ENCODE peak calls at places on chromosomes 12 and 14, in ten cellular contexts. One of them, this sample, is unnamed.

GRCh38 chr12:120413901-120414695 is 23.8 kb upstream of the COX6A1 start:
- DNase-seq in T-helper 2 cell: no peak
- DNase-seq in LNCaP clone FGC: no peak
- DNase-seq in 8988T: no peak
- DNase-seq in non-pigmented ciliary epithelial cell: no peak
- DNase-seq in T-helper 17 cell: no peak
- DNase-seq in activated naive CD4-positive, alpha-beta T cell treated with anti-CD3 and anti-CD28 coated beads, Interleukin-2, amount 10 ng/mL, durations not matched to agents 7 days and 5 days: no peak
- DNase-seq in central memory CD4-positive, alpha-beta T cell: no peak
- DNase-seq in cardiac muscle cell: peak
- DNase-seq in iPS-NIHi11: peak
- DNase-seq in this sample: peak

GRCh38 chr12:15600223-15600935 is 188.8 kb downstream of the EPS8 start:
- DNase-seq in 8988T: no peak
- DNase-seq in non-pigmented ciliary epithelial cell: no peak
- DNase-seq in iPS-NIHi11: no peak
- DNase-seq in activated naive CD4-positive, alpha-beta T cell treated with anti-CD3 and anti-CD28 coated beads, Interleukin-2, amount 10 ng/mL, durations not matched to agents 7 days and 5 days: no peak
- DNase-seq in cardiac muscle cell: no peak
- DNase-seq in T-helper 17 cell: no peak
- DNase-seq in LNCaP clone FGC: no peak
- DNase-seq in central memory CD4-positive, alpha-beta T cell: no peak
- DNase-seq in T-helper 2 cell: no peak
- DNase-seq in this sample: no peak

GRCh38 chr12:78036889-78037288 is 206.2 kb downstream of the NAV3 start:
- DNase-seq in LNCaP clone FGC: no peak
- DNase-seq in non-pigmented ciliary epithelial cell: no peak
- DNase-seq in 8988T: no peak
- DNase-seq in central memory CD4-positive, alpha-beta T cell: no peak
- DNase-seq in T-helper 2 cell: no peak
- DNase-seq in iPS-NIHi11: no peak
- DNase-seq in cardiac muscle cell: no peak
- DNase-seq in T-helper 17 cell: no peak
- DNase-seq in activated naive CD4-positive, alpha-beta T cell treated with anti-CD3 and anti-CD28 coated beads, Interleukin-2, amount 10 ng/mL, durations not matched to agents 7 days and 5 days: no peak
- DNase-seq in this sample: no peak

GRCh38 chr14:68551045-68551683 is 241.7 kb downstream of the ZFP36L1 start:
- DNase-seq in cardiac muscle cell: peak
- DNase-seq in iPS-NIHi11: no peak
- DNase-seq in LNCaP clone FGC: no peak
- DNase-seq in non-pigmented ciliary epithelial cell: no peak
- DNase-seq in 8988T: no peak
- DNase-seq in central memory CD4-positive, alpha-beta T cell: no peak
- DNase-seq in T-helper 17 cell: no peak
- DNase-seq in T-helper 2 cell: no peak
- DNase-seq in activated naive CD4-positive, alpha-beta T cell treated with anti-CD3 and anti-CD28 coated beads, Interleukin-2, amount 10 ng/mL, durations not matched to agents 7 days and 5 days: no peak
- DNase-seq in this sample: peak

GRCh38 chr14:34179723-34180122 is 228.8 kb upstream of the EGLN3 start:
- DNase-seq in LNCaP clone FGC: no peak
- DNase-seq in iPS-NIHi11: no peak
- DNase-seq in T-helper 17 cell: no peak
- DNase-seq in T-helper 2 cell: no peak
- DNase-seq in cardiac muscle cell: peak
- DNase-seq in activated naive CD4-positive, alpha-beta T cell treated with anti-CD3 and anti-CD28 coated beads, Interleukin-2, amount 10 ng/mL, durations not matched to agents 7 days and 5 days: no peak
- DNase-seq in central memory CD4-positive, alpha-beta T cell: no peak
- DNase-seq in 8988T: no peak
- DNase-seq in non-pigmented ciliary epithelial cell: no peak
- DNase-seq in this sample: no peak

GRCh38 chr12:109998241-109998903 is 858 bp upstream of the ANKRD13A start:
- DNase-seq in activated naive CD4-positive, alpha-beta T cell treated with anti-CD3 and anti-CD28 coated beads, Interleukin-2, amount 10 ng/mL, durations not matched to agents 7 days and 5 days: no peak
- DNase-seq in 8988T: no peak
- DNase-seq in T-helper 17 cell: no peak
- DNase-seq in LNCaP clone FGC: no peak
- DNase-seq in central memory CD4-positive, alpha-beta T cell: no peak
- DNase-seq in T-helper 2 cell: no peak
- DNase-seq in non-pigmented ciliary epithelial cell: no peak
- DNase-seq in cardiac muscle cell: no peak
- DNase-seq in iPS-NIHi11: no peak
- DNase-seq in this sample: no peak

GRCh38 chr12:70982991-70983390 is 62.5 kb upstream of the PTPRR start:
- DNase-seq in iPS-NIHi11: no peak
- DNase-seq in 8988T: no peak
- DNase-seq in activated naive CD4-positive, alpha-beta T cell treated with anti-CD3 and anti-CD28 coated beads, Interleukin-2, amount 10 ng/mL, durations not matched to agents 7 days and 5 days: no peak
- DNase-seq in non-pigmented ciliary epithelial cell: no peak
- DNase-seq in T-helper 17 cell: no peak
- DNase-seq in central memory CD4-positive, alpha-beta T cell: no peak
- DNase-seq in LNCaP clone FGC: no peak
- DNase-seq in T-helper 2 cell: no peak
- DNase-seq in cardiac muscle cell: no peak
- DNase-seq in this sample: no peak

GRCh38 chr14:88554458-88555286 is at the start of gene PTPN21:
- DNase-seq in cardiac muscle cell: peak
- DNase-seq in central memory CD4-positive, alpha-beta T cell: no peak
- DNase-seq in T-helper 2 cell: peak
- DNase-seq in iPS-NIHi11: peak
- DNase-seq in activated naive CD4-positive, alpha-beta T cell treated with anti-CD3 and anti-CD28 coated beads, Interleukin-2, amount 10 ng/mL, durations not matched to agents 7 days and 5 days: peak
- DNase-seq in T-helper 17 cell: peak
- DNase-seq in 8988T: peak
- DNase-seq in non-pigmented ciliary epithelial cell: no peak
- DNase-seq in LNCaP clone FGC: no peak
- DNase-seq in this sample: peak

GRCh38 chr12:55931780-55932545 is 1.0 kb downstream of the DGKA start:
- DNase-seq in T-helper 17 cell: peak
- DNase-seq in activated naive CD4-positive, alpha-beta T cell treated with anti-CD3 and anti-CD28 coated beads, Interleukin-2, amount 10 ng/mL, durations not matched to agents 7 days and 5 days: peak
- DNase-seq in iPS-NIHi11: peak
- DNase-seq in LNCaP clone FGC: no peak
- DNase-seq in 8988T: peak
- DNase-seq in central memory CD4-positive, alpha-beta T cell: no peak
- DNase-seq in cardiac muscle cell: peak
- DNase-seq in non-pigmented ciliary epithelial cell: no peak
- DNase-seq in T-helper 2 cell: peak
- DNase-seq in this sample: peak

GRCh38 chr12:26198742-26199141 is 3.4 kb downstream of the SSPN start:
- DNase-seq in T-helper 17 cell: no peak
- DNase-seq in central memory CD4-positive, alpha-beta T cell: no peak
- DNase-seq in cardiac muscle cell: no peak
- DNase-seq in iPS-NIHi11: no peak
- DNase-seq in T-helper 2 cell: no peak
- DNase-seq in 8988T: no peak
- DNase-seq in LNCaP clone FGC: no peak
- DNase-seq in non-pigmented ciliary epithelial cell: no peak
- DNase-seq in activated naive CD4-positive, alpha-beta T cell treated with anti-CD3 and anti-CD28 coated beads, Interleukin-2, amount 10 ng/mL, durations not matched to agents 7 days and 5 days: no peak
- DNase-seq in this sample: no peak

GRCh38 chr12:106147956-106148355 is 9.2 kb upstream of the NUAK1 start:
- DNase-seq in central memory CD4-positive, alpha-beta T cell: no peak
- DNase-seq in T-helper 2 cell: no peak
- DNase-seq in T-helper 17 cell: no peak
- DNase-seq in LNCaP clone FGC: peak
- DNase-seq in cardiac muscle cell: peak
- DNase-seq in iPS-NIHi11: no peak
- DNase-seq in 8988T: no peak
- DNase-seq in non-pigmented ciliary epithelial cell: no peak
- DNase-seq in activated naive CD4-positive, alpha-beta T cell treated with anti-CD3 and anti-CD28 coated beads, Interleukin-2, amount 10 ng/mL, durations not matched to agents 7 days and 5 days: no peak
- DNase-seq in this sample: peak

GRCh38 chr12:44507471-44507870 is 368.6 kb downstream of the NELL2 start:
- DNase-seq in non-pigmented ciliary epithelial cell: no peak
- DNase-seq in central memory CD4-positive, alpha-beta T cell: no peak
- DNase-seq in cardiac muscle cell: no peak
- DNase-seq in iPS-NIHi11: no peak
- DNase-seq in LNCaP clone FGC: no peak
- DNase-seq in activated naive CD4-positive, alpha-beta T cell treated with anti-CD3 and anti-CD28 coated beads, Interleukin-2, amount 10 ng/mL, durations not matched to agents 7 days and 5 days: no peak
- DNase-seq in T-helper 2 cell: no peak
- DNase-seq in T-helper 17 cell: no peak
- DNase-seq in 8988T: no peak
- DNase-seq in this sample: no peak

GRCh38 chr14:64113279-64113678 is 180.9 kb downstream of the ESR2 start:
- DNase-seq in non-pigmented ciliary epithelial cell: no peak
- DNase-seq in central memory CD4-positive, alpha-beta T cell: no peak
- DNase-seq in iPS-NIHi11: peak
- DNase-seq in T-helper 17 cell: no peak
- DNase-seq in 8988T: no peak
- DNase-seq in T-helper 2 cell: no peak
- DNase-seq in activated naive CD4-positive, alpha-beta T cell treated with anti-CD3 and anti-CD28 coated beads, Interleukin-2, amount 10 ng/mL, durations not matched to agents 7 days and 5 days: no peak
- DNase-seq in cardiac muscle cell: no peak
- DNase-seq in LNCaP clone FGC: peak
- DNase-seq in this sample: peak

GRCh38 chr12:47938594-47938993 is 24.8 kb upstream of the TMEM106C start:
- DNase-seq in iPS-NIHi11: no peak
- DNase-seq in T-helper 2 cell: no peak
- DNase-seq in cardiac muscle cell: no peak
- DNase-seq in LNCaP clone FGC: no peak
- DNase-seq in central memory CD4-positive, alpha-beta T cell: no peak
- DNase-seq in T-helper 17 cell: no peak
- DNase-seq in 8988T: no peak
- DNase-seq in non-pigmented ciliary epithelial cell: no peak
- DNase-seq in activated naive CD4-positive, alpha-beta T cell treated with anti-CD3 and anti-CD28 coated beads, Interleukin-2, amount 10 ng/mL, durations not matched to agents 7 days and 5 days: no peak
- DNase-seq in this sample: no peak

GRCh38 chr14:53190938-53191337 is 37.8 kb upstream of the DDHD1 start:
- DNase-seq in T-helper 17 cell: no peak
- DNase-seq in T-helper 2 cell: peak
- DNase-seq in non-pigmented ciliary epithelial cell: no peak
- DNase-seq in cardiac muscle cell: no peak
- DNase-seq in LNCaP clone FGC: no peak
- DNase-seq in 8988T: no peak
- DNase-seq in central memory CD4-positive, alpha-beta T cell: no peak
- DNase-seq in activated naive CD4-positive, alpha-beta T cell treated with anti-CD3 and anti-CD28 coated beads, Interleukin-2, amount 10 ng/mL, durations not matched to agents 7 days and 5 days: no peak
- DNase-seq in iPS-NIHi11: no peak
- DNase-seq in this sample: no peak

GRCh38 chr14:67172520-67172919 is 16.7 kb upstream of the GARIN2 start:
- DNase-seq in T-helper 17 cell: no peak
- DNase-seq in LNCaP clone FGC: no peak
- DNase-seq in 8988T: no peak
- DNase-seq in cardiac muscle cell: no peak
- DNase-seq in activated naive CD4-positive, alpha-beta T cell treated with anti-CD3 and anti-CD28 coated beads, Interleukin-2, amount 10 ng/mL, durations not matched to agents 7 days and 5 days: no peak
- DNase-seq in T-helper 2 cell: no peak
- DNase-seq in non-pigmented ciliary epithelial cell: no peak
- DNase-seq in central memory CD4-positive, alpha-beta T cell: no peak
- DNase-seq in iPS-NIHi11: no peak
- DNase-seq in this sample: no peak

GRCh38 chr14:72512925-72513324 is 381.0 kb downstream of the DPF3 start:
- DNase-seq in T-helper 2 cell: no peak
- DNase-seq in cardiac muscle cell: no peak
- DNase-seq in iPS-NIHi11: no peak
- DNase-seq in 8988T: no peak
- DNase-seq in activated naive CD4-positive, alpha-beta T cell treated with anti-CD3 and anti-CD28 coated beads, Interleukin-2, amount 10 ng/mL, durations not matched to agents 7 days and 5 days: no peak
- DNase-seq in LNCaP clone FGC: no peak
- DNase-seq in T-helper 17 cell: no peak
- DNase-seq in non-pigmented ciliary epithelial cell: no peak
- DNase-seq in central memory CD4-positive, alpha-beta T cell: no peak
- DNase-seq in this sample: no peak

GRCh38 chr14:58118097-58118496 is 33.9 kb downstream of the ARMH4 start:
- DNase-seq in non-pigmented ciliary epithelial cell: peak
- DNase-seq in activated naive CD4-positive, alpha-beta T cell treated with anti-CD3 and anti-CD28 coated beads, Interleukin-2, amount 10 ng/mL, durations not matched to agents 7 days and 5 days: no peak
- DNase-seq in T-helper 2 cell: no peak
- DNase-seq in LNCaP clone FGC: no peak
- DNase-seq in T-helper 17 cell: no peak
- DNase-seq in central memory CD4-positive, alpha-beta T cell: no peak
- DNase-seq in 8988T: no peak
- DNase-seq in cardiac muscle cell: no peak
- DNase-seq in iPS-NIHi11: no peak
- DNase-seq in this sample: no peak

GRCh38 chr12:57522019-57522886 is at the start of gene MBD6:
- DNase-seq in LNCaP clone FGC: peak
- DNase-seq in non-pigmented ciliary epithelial cell: peak
- DNase-seq in central memory CD4-positive, alpha-beta T cell: peak
- DNase-seq in 8988T: peak
- DNase-seq in T-helper 17 cell: peak
- DNase-seq in activated naive CD4-positive, alpha-beta T cell treated with anti-CD3 and anti-CD28 coated beads, Interleukin-2, amount 10 ng/mL, durations not matched to agents 7 days and 5 days: peak
- DNase-seq in T-helper 2 cell: peak
- DNase-seq in iPS-NIHi11: peak
- DNase-seq in cardiac muscle cell: peak
- DNase-seq in this sample: peak

GRCh38 chr14:96761066-96761465 is 36.1 kb upstream of the VRK1 start:
- DNase-seq in T-helper 2 cell: no peak
- DNase-seq in 8988T: no peak
- DNase-seq in central memory CD4-positive, alpha-beta T cell: no peak
- DNase-seq in LNCaP clone FGC: no peak
- DNase-seq in iPS-NIHi11: no peak
- DNase-seq in non-pigmented ciliary epithelial cell: no peak
- DNase-seq in T-helper 17 cell: no peak
- DNase-seq in cardiac muscle cell: no peak
- DNase-seq in activated naive CD4-positive, alpha-beta T cell treated with anti-CD3 and anti-CD28 coated beads, Interleukin-2, amount 10 ng/mL, durations not matched to agents 7 days and 5 days: no peak
- DNase-seq in this sample: no peak

GRCh38 chr12:50922820-50923219 is 29.5 kb upstream of the HIGD1C start:
- DNase-seq in T-helper 2 cell: no peak
- DNase-seq in cardiac muscle cell: no peak
- DNase-seq in activated naive CD4-positive, alpha-beta T cell treated with anti-CD3 and anti-CD28 coated beads, Interleukin-2, amount 10 ng/mL, durations not matched to agents 7 days and 5 days: no peak
- DNase-seq in T-helper 17 cell: no peak
- DNase-seq in central memory CD4-positive, alpha-beta T cell: no peak
- DNase-seq in non-pigmented ciliary epithelial cell: no peak
- DNase-seq in LNCaP clone FGC: no peak
- DNase-seq in iPS-NIHi11: no peak
- DNase-seq in 8988T: no peak
- DNase-seq in this sample: no peak

GRCh38 chr12:4609071-4609470 is 39.8 kb downstream of the AKAP3 start:
- DNase-seq in LNCaP clone FGC: no peak
- DNase-seq in activated naive CD4-positive, alpha-beta T cell treated with anti-CD3 and anti-CD28 coated beads, Interleukin-2, amount 10 ng/mL, durations not matched to agents 7 days and 5 days: no peak
- DNase-seq in T-helper 2 cell: no peak
- DNase-seq in T-helper 17 cell: no peak
- DNase-seq in non-pigmented ciliary epithelial cell: no peak
- DNase-seq in 8988T: no peak
- DNase-seq in cardiac muscle cell: no peak
- DNase-seq in iPS-NIHi11: no peak
- DNase-seq in central memory CD4-positive, alpha-beta T cell: no peak
- DNase-seq in this sample: no peak

GRCh38 chr12:124834822-124835221 is 28.8 kb downstream of the SCARB1 start:
- DNase-seq in T-helper 2 cell: no peak
- DNase-seq in 8988T: no peak
- DNase-seq in iPS-NIHi11: no peak
- DNase-seq in central memory CD4-positive, alpha-beta T cell: no peak
- DNase-seq in non-pigmented ciliary epithelial cell: no peak
- DNase-seq in cardiac muscle cell: no peak
- DNase-seq in T-helper 17 cell: no peak
- DNase-seq in activated naive CD4-positive, alpha-beta T cell treated with anti-CD3 and anti-CD28 coated beads, Interleukin-2, amount 10 ng/mL, durations not matched to agents 7 days and 5 days: no peak
- DNase-seq in LNCaP clone FGC: no peak
- DNase-seq in this sample: no peak

GRCh38 chr12:65779091-65779642 is 45.1 kb upstream of the HMGA2 start:
- DNase-seq in activated naive CD4-positive, alpha-beta T cell treated with anti-CD3 and anti-CD28 coated beads, Interleukin-2, amount 10 ng/mL, durations not matched to agents 7 days and 5 days: no peak
- DNase-seq in 8988T: no peak
- DNase-seq in central memory CD4-positive, alpha-beta T cell: no peak
- DNase-seq in T-helper 17 cell: no peak
- DNase-seq in T-helper 2 cell: no peak
- DNase-seq in non-pigmented ciliary epithelial cell: peak
- DNase-seq in iPS-NIHi11: peak
- DNase-seq in cardiac muscle cell: no peak
- DNase-seq in LNCaP clone FGC: no peak
- DNase-seq in this sample: no peak

GRCh38 chr14:64035143-64035542 is 182.3 kb downstream of the SYNE2 start:
- DNase-seq in central memory CD4-positive, alpha-beta T cell: no peak
- DNase-seq in activated naive CD4-positive, alpha-beta T cell treated with anti-CD3 and anti-CD28 coated beads, Interleukin-2, amount 10 ng/mL, durations not matched to agents 7 days and 5 days: no peak
- DNase-seq in iPS-NIHi11: no peak
- DNase-seq in T-helper 17 cell: no peak
- DNase-seq in LNCaP clone FGC: no peak
- DNase-seq in non-pigmented ciliary epithelial cell: no peak
- DNase-seq in cardiac muscle cell: no peak
- DNase-seq in T-helper 2 cell: no peak
- DNase-seq in 8988T: no peak
- DNase-seq in this sample: no peak

GRCh38 chr12:48183091-48183875 is at the start of gene CCDC184:
- DNase-seq in LNCaP clone FGC: no peak
- DNase-seq in cardiac muscle cell: peak
- DNase-seq in central memory CD4-positive, alpha-beta T cell: peak
- DNase-seq in iPS-NIHi11: peak
- DNase-seq in activated naive CD4-positive, alpha-beta T cell treated with anti-CD3 and anti-CD28 coated beads, Interleukin-2, amount 10 ng/mL, durations not matched to agents 7 days and 5 days: peak
- DNase-seq in T-helper 2 cell: peak
- DNase-seq in non-pigmented ciliary epithelial cell: peak
- DNase-seq in 8988T: peak
- DNase-seq in T-helper 17 cell: peak
- DNase-seq in this sample: peak

GRCh38 chr14:56474419-56475022 is 105.1 kb upstream of the TMEM260 start:
- DNase-seq in LNCaP clone FGC: peak
- DNase-seq in T-helper 2 cell: peak
- DNase-seq in activated naive CD4-positive, alpha-beta T cell treated with anti-CD3 and anti-CD28 coated beads, Interleukin-2, amount 10 ng/mL, durations not matched to agents 7 days and 5 days: no peak
- DNase-seq in non-pigmented ciliary epithelial cell: no peak
- DNase-seq in cardiac muscle cell: peak
- DNase-seq in iPS-NIHi11: peak
- DNase-seq in 8988T: no peak
- DNase-seq in T-helper 17 cell: no peak
- DNase-seq in central memory CD4-positive, alpha-beta T cell: peak
- DNase-seq in this sample: no peak

GRCh38 chr14:69501362-69501964 is 16.9 kb downstream of the PLEKHD1 start:
- DNase-seq in non-pigmented ciliary epithelial cell: no peak
- DNase-seq in LNCaP clone FGC: no peak
- DNase-seq in iPS-NIHi11: no peak
- DNase-seq in activated naive CD4-positive, alpha-beta T cell treated with anti-CD3 and anti-CD28 coated beads, Interleukin-2, amount 10 ng/mL, durations not matched to agents 7 days and 5 days: no peak
- DNase-seq in central memory CD4-positive, alpha-beta T cell: no peak
- DNase-seq in T-helper 17 cell: no peak
- DNase-seq in 8988T: no peak
- DNase-seq in T-helper 2 cell: no peak
- DNase-seq in cardiac muscle cell: no peak
- DNase-seq in this sample: no peak

This sample was measured in pancreas.